ENCODE peak calls at places on chromosomes 6 and 20, in six cellular contexts. One of them, this sample, is unnamed.

GRCh38 chr6:52286798-52287432 is 2.4 kb upstream of the MCM3 start:
- DNase-seq in naive thymus-derived CD8-positive, alpha-beta T cell: peak
- DNase-seq in brain microvascular endothelial cell: peak
- DNase-seq in substantia nigra: peak
- DNase-seq in endothelial cell: peak
- DNase-seq in NCI-H1092 treated with DMSO at 0.1 percent for 48 hours: peak
- DNase-seq in this sample: peak

GRCh38 chr6:150301871-150302800 is 66.7 kb upstream of the IYD start:
- DNase-seq in NCI-H1092 treated with DMSO at 0.1 percent for 48 hours: no peak
- DNase-seq in brain microvascular endothelial cell: peak
- DNase-seq in naive thymus-derived CD8-positive, alpha-beta T cell: no peak
- DNase-seq in endothelial cell: no peak
- DNase-seq in substantia nigra: no peak
- DNase-seq in this sample: peak

GRCh38 chr6:15265787-15266186 is 19.9 kb downstream of the JARID2 start:
- DNase-seq in endothelial cell: no peak
- DNase-seq in brain microvascular endothelial cell: no peak
- DNase-seq in NCI-H1092 treated with DMSO at 0.1 percent for 48 hours: no peak
- DNase-seq in naive thymus-derived CD8-positive, alpha-beta T cell: no peak
- DNase-seq in substantia nigra: no peak
- DNase-seq in this sample: no peak

GRCh38 chr6:21935561-21936028 is 342.0 kb downstream of the SOX4 start:
- DNase-seq in substantia nigra: no peak
- DNase-seq in brain microvascular endothelial cell: peak
- DNase-seq in naive thymus-derived CD8-positive, alpha-beta T cell: no peak
- DNase-seq in NCI-H1092 treated with DMSO at 0.1 percent for 48 hours: no peak
- DNase-seq in endothelial cell: no peak
- DNase-seq in this sample: no peak

GRCh38 chr6:144778773-144779531 is 493.8 kb downstream of the UTRN start:
- DNase-seq in endothelial cell: no peak
- DNase-seq in NCI-H1092 treated with DMSO at 0.1 percent for 48 hours: no peak
- DNase-seq in substantia nigra: no peak
- DNase-seq in brain microvascular endothelial cell: no peak
- DNase-seq in naive thymus-derived CD8-positive, alpha-beta T cell: no peak
- DNase-seq in this sample: no peak

GRCh38 chr20:45378191-45378590 is at the start of gene TP53TG5:
- DNase-seq in brain microvascular endothelial cell: no peak
- DNase-seq in substantia nigra: peak
- DNase-seq in naive thymus-derived CD8-positive, alpha-beta T cell: no peak
- DNase-seq in endothelial cell: no peak
- DNase-seq in NCI-H1092 treated with DMSO at 0.1 percent for 48 hours: no peak
- DNase-seq in this sample: no peak

GRCh38 chr20:36199293-36200257 is 36.7 kb upstream of the AAR2 start:
- DNase-seq in substantia nigra: peak
- DNase-seq in NCI-H1092 treated with DMSO at 0.1 percent for 48 hours: peak
- DNase-seq in endothelial cell: peak
- DNase-seq in brain microvascular endothelial cell: peak
- DNase-seq in naive thymus-derived CD8-positive, alpha-beta T cell: peak
- DNase-seq in this sample: peak

GRCh38 chr6:21001736-21002135 is 467.5 kb downstream of the CDKAL1 start:
- DNase-seq in brain microvascular endothelial cell: no peak
- DNase-seq in substantia nigra: no peak
- DNase-seq in endothelial cell: no peak
- DNase-seq in NCI-H1092 treated with DMSO at 0.1 percent for 48 hours: no peak
- DNase-seq in naive thymus-derived CD8-positive, alpha-beta T cell: no peak
- DNase-seq in this sample: no peak

GRCh38 chr20:10047427-10047826 is 12.6 kb downstream of the ANKEF1 start:
- DNase-seq in NCI-H1092 treated with DMSO at 0.1 percent for 48 hours: no peak
- DNase-seq in endothelial cell: peak
- DNase-seq in brain microvascular endothelial cell: no peak
- DNase-seq in naive thymus-derived CD8-positive, alpha-beta T cell: no peak
- DNase-seq in substantia nigra: no peak
- DNase-seq in this sample: no peak

GRCh38 chr6:155026366-155027045 is 31.4 kb downstream of the TIAM2 start:
- DNase-seq in brain microvascular endothelial cell: peak
- DNase-seq in substantia nigra: no peak
- DNase-seq in NCI-H1092 treated with DMSO at 0.1 percent for 48 hours: no peak
- DNase-seq in endothelial cell: no peak
- DNase-seq in naive thymus-derived CD8-positive, alpha-beta T cell: no peak
- DNase-seq in this sample: peak

GRCh38 chr6:32529697-32530429 is at the start of gene HLA-DRB5:
- DNase-seq in substantia nigra: no peak
- DNase-seq in naive thymus-derived CD8-positive, alpha-beta T cell: peak
- DNase-seq in endothelial cell: no peak
- DNase-seq in brain microvascular endothelial cell: no peak
- DNase-seq in NCI-H1092 treated with DMSO at 0.1 percent for 48 hours: no peak
- DNase-seq in this sample: no peak

GRCh38 chr6:20564777-20565176 is 30.5 kb downstream of the CDKAL1 start:
- DNase-seq in endothelial cell: no peak
- DNase-seq in naive thymus-derived CD8-positive, alpha-beta T cell: no peak
- DNase-seq in substantia nigra: no peak
- DNase-seq in brain microvascular endothelial cell: no peak
- DNase-seq in NCI-H1092 treated with DMSO at 0.1 percent for 48 hours: no peak
- DNase-seq in this sample: no peak

GRCh38 chr6:28167068-28167467 is 25.4 kb downstream of the ZKSCAN8 start:
- DNase-seq in NCI-H1092 treated with DMSO at 0.1 percent for 48 hours: no peak
- DNase-seq in substantia nigra: no peak
- DNase-seq in naive thymus-derived CD8-positive, alpha-beta T cell: no peak
- DNase-seq in endothelial cell: no peak
- DNase-seq in brain microvascular endothelial cell: peak
- DNase-seq in this sample: peak

GRCh38 chr20:2217857-2218529 is 77.8 kb upstream of the TGM3 start:
- DNase-seq in substantia nigra: no peak
- DNase-seq in naive thymus-derived CD8-positive, alpha-beta T cell: no peak
- DNase-seq in endothelial cell: no peak
- DNase-seq in brain microvascular endothelial cell: no peak
- DNase-seq in NCI-H1092 treated with DMSO at 0.1 percent for 48 hours: no peak
- DNase-seq in this sample: no peak

GRCh38 chr6:42505377-42505702 is 53.6 kb upstream of the TRERF1 start:
- DNase-seq in naive thymus-derived CD8-positive, alpha-beta T cell: no peak
- DNase-seq in NCI-H1092 treated with DMSO at 0.1 percent for 48 hours: no peak
- DNase-seq in substantia nigra: no peak
- DNase-seq in brain microvascular endothelial cell: peak
- DNase-seq in endothelial cell: no peak
- DNase-seq in this sample: no peak

GRCh38 chr20:59605691-59606364 is 1.5 kb downstream of the PHACTR3 start:
- DNase-seq in brain microvascular endothelial cell: no peak
- DNase-seq in endothelial cell: no peak
- DNase-seq in NCI-H1092 treated with DMSO at 0.1 percent for 48 hours: no peak
- DNase-seq in substantia nigra: no peak
- DNase-seq in naive thymus-derived CD8-positive, alpha-beta T cell: no peak
- DNase-seq in this sample: no peak